ENCODE peak calls at places on chromosomes 7 and 10, in six cellular contexts. M is lung; Q is posterior cingulate gyrus; T is activated effector memory CD4-positive, alpha-beta T cell treated with Interleukin-2 at 50 U/mL for 16 hours; R is PC-3; D is ACHN. O is an unnamed sample.

GRCh38 chr7:151711906-151712771 is 164.8 kb downstream of the PRKAG2 start:
- DNase-seq in D (peak), R (no peak), M (no peak), Q (peak), T (no peak), O (no peak)

GRCh38 chr7:137980308-137980707 is 21.6 kb downstream of the CREB3L2 start:
- DNase-seq in Q (no peak), M (no peak), R (no peak), D (no peak), T (no peak), O (no peak)

GRCh38 chr7:128697301-128697905 is 25.3 kb downstream of the GARIN1A start:
- DNase-seq in T (no peak), D (peak), R (no peak), M (peak), Q (no peak), O (peak)

GRCh38 chr7:126179916-126180315 is 1072.8 kb downstream of the GRM8 start:
- DNase-seq in D (no peak), R (no peak), M (no peak), T (no peak), Q (no peak), O (no peak)

GRCh38 chr7:110962374-110962773 is 128.6 kb upstream of the LRRN3 start:
- DNase-seq in M (no peak), Q (no peak), R (no peak), T (no peak), D (no peak), O (no peak)

GRCh38 chr10:99845837-99846382 is 63.5 kb downstream of the ABCC2 start:
- DNase-seq in M (peak), R (peak), D (peak), T (peak), Q (peak), O (peak)

GRCh38 chr7:157564518-157565177 is 227.8 kb downstream of the DNAJB6 start:
- DNase-seq in R (peak), T (no peak), D (no peak), Q (peak), M (no peak), O (no peak)

GRCh38 chr7:141160246-141160855 is 86.5 kb downstream of the TMEM178B start:
- DNase-seq in D (no peak), M (no peak), R (no peak), Q (no peak), T (no peak), O (no peak)

GRCh38 chr10:95275726-95276366 is 15.0 kb downstream of the PDLIM1 start:
- DNase-seq in D (no peak), M (no peak), T (no peak), Q (no peak), R (no peak), O (peak)

GRCh38 chr7:112579388-112579787 is 98.6 kb downstream of the LSMEM1 start:
- DNase-seq in T (no peak), Q (no peak), D (no peak), M (no peak), R (no peak), O (no peak)

GRCh38 chr10:34049469-34049868 is 715.0 kb upstream of the NRP1 start:
- DNase-seq in Q (no peak), T (no peak), M (no peak), D (no peak), R (peak), O (no peak)

GRCh38 chr7:40799-41750 is 151.3 kb upstream of the FAM20C start:
- DNase-seq in R (no peak), Q (peak), T (no peak), D (no peak), M (no peak), O (peak)

GRCh38 chr10:7484456-7485266 is 73.8 kb upstream of the SFMBT2 start:
- DNase-seq in T (peak), D (no peak), Q (no peak), R (no peak), M (no peak), O (peak)

GRCh38 chr10:130443236-130443635 is 307.0 kb downstream of the GLRX3 start:
- DNase-seq in D (no peak), R (no peak), T (no peak), Q (no peak), M (no peak), O (no peak)